ENCODE peak calls at places on chromosomes 12 and 14, in eight cellular contexts. C is neural progenitor cell, A is GM23338, V is PC-3, I is hepatocyte, M is SK-N-SH, Y is MM.1S, S is GM23248. B is an unnamed sample.
A peak's percentile ranks its signal among the peaks of the same experiment; 100 is the strongest.

GRCh38 chr12:16531623-16532022 is 74.3 kb downstream of the LMO3 start:
- DNase-seq in I (no peak), Y (no peak), C (peak; percentile 52), V (no peak), M (peak; percentile 4), S (no peak), A (no peak), B (no peak)

GRCh38 chr14:96246535-96246839 is 9.5 kb upstream of the BDKRB1 start:
- DNase-seq in S (peak; percentile 100), C (no peak), I (peak; percentile 86), M (no peak), A (no peak), V (peak; percentile 31), Y (no peak), B (no peak)

GRCh38 chr14:95489163-95489887 is 27.1 kb downstream of the SYNE3 start:
- DNase-seq in I (no peak), S (no peak), A (no peak), C (no peak), Y (no peak), V (no peak), M (no peak), B (peak; percentile 43)

GRCh38 chr14:105332352-105332874 is 17.9 kb downstream of the PACS2 start:
- DNase-seq in V (no peak), Y (no peak), S (no peak), M (no peak), I (no peak), C (no peak), A (no peak), B (no peak)

GRCh38 chr14:101623077-101623372 is 61.7 kb downstream of the DIO3 start:
- DNase-seq in A (no peak), V (no peak), Y (no peak), M (no peak), I (no peak), S (no peak), C (no peak), B (no peak)

GRCh38 chr14:104105071-104105821 is 19.7 kb downstream of the ASPG start:
- DNase-seq in I (no peak), S (no peak), M (no peak), C (no peak), V (no peak), Y (no peak), A (no peak), B (no peak)

GRCh38 chr12:11592484-11592883 is 57.0 kb upstream of the ETV6 start:
- DNase-seq in S (no peak), Y (no peak), I (no peak), V (no peak), C (no peak), A (peak; percentile 35), M (no peak), B (no peak)

GRCh38 chr12:42409471-42409870 is 83.5 kb downstream of the PPHLN1 start:
- DNase-seq in M (no peak), S (no peak), V (no peak), A (no peak), C (no peak), Y (no peak), I (no peak), B (no peak)

GRCh38 chr12:84696281-84696680 is 216.3 kb downstream of the SLC6A15 start:
- DNase-seq in S (no peak), M (no peak), I (no peak), Y (no peak), A (no peak), C (no peak), V (no peak), B (no peak)

GRCh38 chr12:84697141-84697540 is 215.5 kb downstream of the SLC6A15 start:
- DNase-seq in Y (no peak), C (no peak), V (no peak), M (no peak), I (no peak), A (no peak), S (peak; percentile 31), B (no peak)

GRCh38 chr12:84701041-84701440 is 211.6 kb downstream of the SLC6A15 start:
- DNase-seq in A (no peak), I (no peak), M (no peak), S (no peak), V (no peak), Y (no peak), C (no peak), B (no peak)

GRCh38 chr12:84701966-84702365 is 210.6 kb downstream of the SLC6A15 start:
- DNase-seq in I (no peak), Y (no peak), A (no peak), S (peak; percentile 40), M (no peak), V (peak; percentile 56), C (no peak), B (no peak)

DNA sequence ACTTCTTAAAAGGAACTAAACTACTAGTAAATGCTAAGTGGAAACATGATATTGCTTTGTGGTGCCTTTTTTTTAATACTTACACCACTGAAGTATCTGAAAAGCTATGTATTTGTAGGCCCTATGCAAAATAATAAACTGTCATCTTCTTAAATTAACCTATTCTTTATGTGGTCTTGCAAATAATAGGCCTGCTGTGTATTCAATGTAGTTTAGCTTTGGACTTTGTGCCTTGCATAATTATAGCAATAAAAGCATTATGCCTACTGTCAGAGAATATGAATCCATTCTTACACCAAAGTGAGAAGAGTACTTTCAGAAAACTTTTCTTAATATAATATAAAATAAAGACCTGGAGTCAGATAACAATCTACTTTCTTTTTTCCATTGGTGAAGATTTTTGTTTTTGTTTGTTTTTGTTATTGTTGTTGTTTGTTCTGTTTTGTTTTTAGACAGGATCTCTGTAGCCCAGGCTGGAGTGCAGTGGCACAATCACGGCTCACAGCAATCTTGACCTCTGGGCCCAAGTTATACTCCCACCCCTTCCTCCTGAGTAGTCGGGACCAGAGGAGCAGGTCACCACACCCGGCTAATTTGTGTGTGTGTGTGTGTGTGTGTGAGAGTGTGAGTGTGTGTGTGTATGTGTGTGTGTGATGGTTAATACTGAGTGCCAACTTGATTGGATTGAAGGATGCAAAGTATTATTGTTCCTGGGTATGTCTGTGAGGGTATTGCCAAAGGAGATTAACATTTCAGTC is 213.8 kb downstream of the SLC6A15 start:
- DNase-seq in V (no peak), M (no peak), Y (no peak), I (no peak), S (no peak), A (no peak), C (no peak), B (no peak)
- TF ChIP-seq EZH2phosphoT487 in V (no peak), M (no peak), Y (no peak), I (no peak), S (no peak), A (no peak), C (no peak), B (no peak)

GRCh38 chr12:89676935-89677334 is 31.7 kb downstream of the ATP2B1 start:
- DNase-seq in S (no peak), V (no peak), Y (no peak), C (no peak), M (no peak), A (no peak), I (no peak), B (no peak)

GRCh38 chr12:89682284-89682683 is 26.4 kb downstream of the ATP2B1 start:
- DNase-seq in M (no peak), Y (no peak), A (no peak), I (no peak), V (no peak), C (no peak), S (no peak), B (no peak)

GRCh38 chr12:89680409-89680808 is 28.2 kb downstream of the ATP2B1 start:
- DNase-seq in A (no peak), C (no peak), M (no peak), I (no peak), V (no peak), Y (no peak), S (no peak), B (no peak)

GRCh38 chr12:89678225-89678624 is 30.4 kb downstream of the ATP2B1 start:
- DNase-seq in V (peak; percentile 33), Y (no peak), M (no peak), I (no peak), A (no peak), S (no peak), C (no peak), B (no peak)

DNA sequence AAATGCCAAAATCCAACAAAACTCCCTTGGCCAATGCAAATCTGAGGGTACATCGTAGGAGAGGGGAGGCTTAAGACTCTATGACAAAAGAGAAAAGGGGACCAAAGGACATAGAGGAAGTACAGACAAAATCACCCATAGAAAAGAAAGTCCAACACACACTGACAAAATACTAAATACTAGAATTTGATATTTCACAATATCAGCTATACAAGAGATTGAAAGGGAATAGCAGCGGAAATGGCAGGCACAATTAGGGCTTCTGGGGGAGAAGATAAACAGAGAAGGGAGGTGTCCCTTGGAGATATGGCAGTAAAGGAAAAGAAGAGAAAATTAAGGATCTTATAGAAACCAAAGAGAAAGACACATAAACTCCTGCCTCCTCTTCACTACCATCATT is 29.0 kb downstream of the ATP2B1 start:
- DNase-seq in I (no peak), V (no peak), A (no peak), S (no peak), M (no peak), Y (no peak), C (no peak), B (no peak)
- H3K4me1 ChIP-seq in I (no peaks in the 10 kb centered on the region), V (peaks cover 14% of the 10 kb centered on the region), A (peaks cover 9% of the 10 kb centered on the region), S (no peaks in the 10 kb centered on the region), M (no peaks in the 10 kb centered on the region), Y (no peaks in the 10 kb centered on the region), C (peaks cover 23% of the 10 kb centered on the region), B (peaks cover under 1% of the 10 kb centered on the region)

GRCh38 chr12:124412646-124413015 is 117.7 kb downstream of the RFLNA start:
- DNase-seq in M (no peak), A (no peak), V (no peak), S (peak; percentile 67), C (no peak), Y (no peak), I (no peak), B (no peak)

GRCh38 chr12:124413401-124413800 is 118.5 kb downstream of the RFLNA start:
- DNase-seq in C (no peak), S (no peak), Y (no peak), A (no peak), V (no peak), I (no peak), M (peak; percentile 80), B (no peak)

GRCh38 chr12:124410354-124411175 is 115.7 kb downstream of the RFLNA start:
- DNase-seq in M (peak; percentile 79), V (no peak), S (peak; percentile 44), A (no peak), C (no peak), Y (no peak), I (no peak), B (no peak)

GRCh38 chr12:124411291-124411878 is 116.5 kb downstream of the RFLNA start:
- DNase-seq in V (peak; percentile 98), Y (no peak), S (peak; percentile 99), A (no peak), I (peak; percentile 72), M (peak; percentile 69), C (peak; percentile 43), B (no peak)

GRCh38 chr12:124411953-124412645 is 117.2 kb downstream of the RFLNA start:
- DNase-seq in M (no peak), S (peak; percentile 40), V (no peak), Y (no peak), A (no peak), I (no peak), C (no peak), B (no peak)
- TF ChIP-seq EZH2phosphoT487 in M (no peak), S (no peak), V (no peak), Y (no peak), A (no peak), I (no peak), C (no peak), B (no peak)

GRCh38 chr12:6219980-6220379 is 19.8 kb downstream of the CD9 start:
- DNase-seq in C (no peak), Y (no peak), M (no peak), I (no peak), V (no peak), A (peak; percentile 46), S (no peak), B (no peak)

GRCh38 chr12:6222009-6222702 is 22.0 kb downstream of the CD9 start:
- DNase-seq in A (no peak), I (no peak), V (peak; percentile 75), Y (no peak), M (no peak), C (peak; percentile 67), S (no peak), B (no peak)

GRCh38 chr12:6223545-6223944 is 23.3 kb downstream of the CD9 start:
- DNase-seq in Y (no peak), V (no peak), I (no peak), C (no peak), S (no peak), M (no peak), A (no peak), B (no peak)

GRCh38 chr12:6218526-6218925 is 18.3 kb downstream of the CD9 start:
- DNase-seq in V (peak; percentile 40), S (no peak), Y (peak; percentile 55), I (no peak), A (no peak), M (no peak), C (no peak), B (peak; percentile 30)

DNA sequence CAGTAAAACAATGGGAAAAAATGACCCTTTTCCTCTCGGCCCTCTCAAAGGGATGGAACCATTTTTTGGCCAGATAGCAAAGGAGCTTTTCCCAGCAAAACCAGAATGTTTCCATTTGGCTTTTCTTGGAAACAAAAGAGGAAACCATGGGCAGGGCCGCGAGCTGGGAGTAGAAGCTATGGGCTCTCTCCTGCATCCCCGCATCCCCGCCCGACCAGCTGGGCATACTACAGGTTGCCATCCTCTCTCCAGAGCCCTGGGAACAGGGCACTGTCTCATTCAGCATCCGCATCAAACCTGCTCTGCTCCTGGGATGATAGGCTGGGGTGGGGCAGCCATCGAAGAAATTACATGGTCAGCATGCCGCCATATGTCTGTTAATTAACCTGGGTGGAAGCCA is 20.9 kb downstream of the CD9 start:
- DNase-seq in A (no peak), V (no peak), M (no peak), I (no peak), Y (no peak), S (no peak), C (no peak), B (no peak)
- H3K4me1 ChIP-seq in A (peaks cover 36% of the 10 kb centered on the region), V (peaks cover 65% of the 10 kb centered on the region), M (peaks cover 28% of the 10 kb centered on the region), I (peaks cover 27% of the 10 kb centered on the region), Y (peaks cover 26% of the 10 kb centered on the region), S (peaks cover 33% of the 10 kb centered on the region), C (peaks cover 14% of the 10 kb centered on the region), B (peaks cover 17% of the 10 kb centered on the region)

B was measured in OCI-LY7.